ENCODE peak calls at places on chromosomes 2 and 18, in eight cellular contexts. R is right cardiac atrium, Y is upper lobe of left lung, D is heart right ventricle, F is tibial nerve, W is lung, L is pancreas, K is gastrocnemius medialis. N is an unnamed sample.

GRCh38 chr2:37982147-37982582 is 57.1 kb downstream of the RMDN2 start:
- DNase-seq in R (peak; percentile 74), Y (peak; percentile 53), D (peak; percentile 51), F (peak; percentile 85), W (peak; percentile 73), L (peak; percentile 53), K (peak; percentile 45), N (peak; percentile 39)

GRCh38 chr2:23412556-23413155 is 27.7 kb downstream of the KLHL29 start:
- DNase-seq in R (no peak), Y (no peak), D (no peak), F (no peak), W (no peak), L (no peak), K (no peak), N (no peak)

GRCh38 chr2:67844024-67844540 is 218.7 kb downstream of the C1D start:
- DNase-seq in R (no peak), Y (no peak), D (no peak), F (no peak), W (no peak), L (no peak), K (no peak), N (no peak)

GRCh38 chr2:184597996-184598312 is 375 bp upstream of the ZNF804A start:
- DNase-seq in R (no peak), Y (no peak), D (no peak), F (no peak), W (no peak), L (no peak), K (no peak), N (no peak)

GRCh38 chr2:150759531-150759930 is 272.1 kb upstream of the RND3 start:
- DNase-seq in R (no peak), Y (no peak), D (no peak), F (no peak), W (no peak), L (no peak), K (no peak), N (no peak)

GRCh38 chr2:95012881-95013550 is 12.5 kb upstream of the MAL start:
- DNase-seq in R (no peak), Y (no peak), D (no peak), F (no peak), W (no peak), L (no peak), K (no peak), N (no peak)

GRCh38 chr2:71597749-71598148 is 144.4 kb downstream of the DYSF start:
- DNase-seq in R (no peak), Y (no peak), D (no peak), F (no peak), W (no peak), L (no peak), K (no peak), N (no peak)

GRCh38 chr18:76351961-76352581 is 143.0 kb downstream of the ZNF516 start:
- DNase-seq in R (peak; percentile 75), Y (peak; percentile 47), D (peak; percentile 59), F (peak; percentile 43), W (peak; percentile 53), L (no peak), K (peak; percentile 63), N (no peak)

GRCh38 chr2:47223980-47224379 is 68.9 kb upstream of the STPG4 start:
- DNase-seq in R (no peak), Y (no peak), D (no peak), F (no peak), W (no peak), L (no peak), K (no peak), N (no peak)

GRCh38 chr2:1571477-1572417 is 158.5 kb downstream of the TPO start:
- DNase-seq in R (no peak), Y (no peak), D (no peak), F (no peak), W (no peak), L (no peak), K (no peak), N (no peak)

GRCh38 chr2:16154061-16154460 is 213.7 kb downstream of the MYCN start:
- DNase-seq in R (no peak), Y (no peak), D (no peak), F (peak; percentile 1), W (no peak), L (no peak), K (no peak), N (no peak)

GRCh38 chr18:35127201-35127600 is 86.0 kb downstream of the MAPRE2 start:
- DNase-seq in R (no peak), Y (no peak), D (no peak), F (no peak), W (no peak), L (no peak), K (no peak), N (no peak)

GRCh38 chr18:9637036-9637767 is 22.8 kb upstream of the PPP4R1 start:
- DNase-seq in R (no peak), Y (no peak), D (no peak), F (no peak), W (no peak), L (no peak), K (no peak), N (no peak)

GRCh38 chr2:152134488-152135280 is 35.8 kb upstream of the CACNB4 start:
- DNase-seq in R (no peak), Y (no peak), D (no peak), F (no peak), W (no peak), L (no peak), K (no peak), N (no peak)

GRCh38 chr2:118850901-118851268 is 3.4 kb upstream of the EN1 start:
- DNase-seq in R (no peak), Y (no peak), D (no peak), F (no peak), W (no peak), L (no peak), K (no peak), N (no peak)

GRCh38 chr2:47661310-47661709 is 121.6 kb upstream of the MSH6 start:
- DNase-seq in R (no peak), Y (no peak), D (no peak), F (no peak), W (no peak), L (no peak), K (no peak), N (no peak)

GRCh38 chr2:160584972-160585494 is 91.4 kb upstream of the RBMS1 start:
- DNase-seq in R (no peak), Y (no peak), D (no peak), F (no peak), W (no peak), L (no peak), K (no peak), N (no peak)

GRCh38 chr2:85695691-85696668 is 1.8 kb downstream of the GNLY start:
- DNase-seq in R (no peak), Y (no peak), D (no peak), F (no peak), W (no peak), L (no peak), K (no peak), N (no peak)

GRCh38 chr2:85697716-85698115 is 3.6 kb downstream of the GNLY start:
- DNase-seq in R (no peak), Y (no peak), D (no peak), F (no peak), W (no peak), L (no peak), K (no peak), N (no peak)

GRCh38 chr2:85694052-85695025 is at the start of gene GNLY:
- DNase-seq in R (no peak), Y (no peak), D (no peak), F (no peak), W (no peak), L (no peak), K (peak; percentile 12), N (peak; percentile 41)

GRCh38 chr2:85697096-85697495 is 2.9 kb downstream of the GNLY start:
- DNase-seq in R (no peak), Y (no peak), D (no peak), F (no peak), W (no peak), L (no peak), K (no peak), N (no peak)

GRCh38 chr2:85695121-85695520 is 963 bp downstream of the GNLY start:
- DNase-seq in R (no peak), Y (no peak), D (no peak), F (no peak), W (no peak), L (no peak), K (no peak), N (no peak)
- H3K27ac ChIP-seq in R (no peak overlapping the region), Y (peak overlapping the region; percentile 50), D (no peak overlapping the region), F (no peak overlapping the region), W (no peak overlapping the region), L (no peak overlapping the region), K (no peak overlapping the region), N (no peak overlapping the region)

GRCh38 chr2:61492476-61492875 is 21.6 kb upstream of the USP34 start:
- DNase-seq in R (no peak), Y (no peak), D (no peak), F (no peak), W (no peak), L (no peak), K (no peak), N (no peak)
- H3K4me1 ChIP-seq in R (no peaks in the 10 kb centered on the region), Y (no peaks in the 10 kb centered on the region), D (no peaks in the 10 kb centered on the region), F (no peaks in the 10 kb centered on the region), W (no peaks in the 10 kb centered on the region), L (no peaks in the 10 kb centered on the region), K (peaks cover 5% of the 10 kb centered on the region), N (peaks cover 15% of the 10 kb centered on the region)

GRCh38 chr18:63263444-63263843 is 56.1 kb downstream of the BCL2 start:
- DNase-seq in R (no peak), Y (no peak), D (no peak), F (no peak), W (no peak), L (no peak), K (no peak), N (no peak)
- H3K27ac ChIP-seq in R (peak overlapping the region; percentile 67), Y (peak overlapping the region; percentile 13), D (peak overlapping the region; percentile 3), F (peak overlapping the region; percentile 66), W (no peak overlapping the region), L (no peak overlapping the region), K (peak overlapping the region; percentile 82), N (no peak overlapping the region)

GRCh38 chr2:173119069-173119807 is 43.6 kb downstream of the MAP3K20 start:
- DNase-seq in R (peak; percentile 38), Y (no peak), D (no peak), F (no peak), W (no peak), L (peak; percentile 30), K (peak; percentile 63), N (no peak)

GRCh38 chr2:173122936-173123335 is 47.3 kb downstream of the MAP3K20 start:
- DNase-seq in R (no peak), Y (no peak), D (no peak), F (no peak), W (no peak), L (no peak), K (no peak), N (no peak)

GRCh38 chr2:173117678-173118077 is 42.0 kb downstream of the MAP3K20 start:
- DNase-seq in R (no peak), Y (no peak), D (no peak), F (no peak), W (no peak), L (no peak), K (no peak), N (no peak)

GRCh38 chr2:173118385-173118784 is 42.7 kb downstream of the MAP3K20 start:
- DNase-seq in R (no peak), Y (no peak), D (no peak), F (no peak), W (no peak), L (no peak), K (no peak), N (no peak)

DNA sequence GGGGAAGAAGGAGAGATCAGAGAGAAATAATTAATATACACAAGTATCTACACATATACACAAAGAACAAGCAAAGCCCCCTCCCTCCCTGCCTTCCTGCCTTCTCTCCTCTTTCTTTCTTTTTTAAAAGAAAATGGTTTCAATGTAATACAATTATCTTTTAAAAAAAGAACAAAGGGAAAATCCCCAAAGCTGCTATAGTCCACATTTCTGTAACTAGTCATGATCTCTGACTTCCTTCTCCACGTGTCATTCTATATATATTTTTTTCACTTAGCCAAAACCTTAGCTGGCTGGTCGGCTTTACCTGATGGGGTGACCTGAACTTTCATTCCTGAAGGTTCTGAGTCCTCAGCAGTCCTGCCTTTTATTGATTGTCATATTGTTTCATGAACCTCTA is 44.3 kb downstream of the MAP3K20 start:
- DNase-seq in R (no peak), Y (no peak), D (no peak), F (no peak), W (no peak), L (no peak), K (no peak), N (no peak)
- H3K4me1 ChIP-seq in R (peaks cover 10% of the 10 kb centered on the region), Y (peaks cover 10% of the 10 kb centered on the region), D (peaks cover 24% of the 10 kb centered on the region), F (peaks cover 10% of the 10 kb centered on the region), W (peaks cover 26% of the 10 kb centered on the region), L (no peaks in the 10 kb centered on the region), K (peaks cover 51% of the 10 kb centered on the region), N (no peaks in the 10 kb centered on the region)